ENCODE peak calls at places on chromosomes 2 and 18, in six cellular contexts. One of them, this sample, is unnamed.

GRCh38 chr2:222944552-222944951 is 83.7 kb downstream of the ACSL3 start:
- DNase-seq in bronchial epithelial cell: no peak
- DNase-seq in astrocyte of the spinal cord: no peak
- DNase-seq in cardiac fibroblast: peak; percentile 40
- DNase-seq in pancreas: no peak
- DNase-seq in nephron progenitor cell: no peak
- DNase-seq in this sample: no peak

GRCh38 chr2:59684771-59685166 is 868.7 kb downstream of the BCL11A start:
- DNase-seq in bronchial epithelial cell: no peak
- DNase-seq in astrocyte of the spinal cord: no peak
- DNase-seq in cardiac fibroblast: no peak
- DNase-seq in pancreas: no peak
- DNase-seq in nephron progenitor cell: no peak
- DNase-seq in this sample: no peak

GRCh38 chr2:21330786-21331391 is 207.1 kb downstream of the TDRD15 start:
- DNase-seq in bronchial epithelial cell: peak; percentile 19
- DNase-seq in astrocyte of the spinal cord: no peak
- DNase-seq in cardiac fibroblast: no peak
- DNase-seq in pancreas: no peak
- DNase-seq in nephron progenitor cell: no peak
- DNase-seq in this sample: no peak

GRCh38 chr2:178241852-178242551 is 47.7 kb downstream of the OSBPL6 start:
- DNase-seq in bronchial epithelial cell: peak; percentile 91
- DNase-seq in astrocyte of the spinal cord: peak; percentile 95
- DNase-seq in cardiac fibroblast: peak; percentile 98
- DNase-seq in pancreas: peak; percentile 76
- DNase-seq in nephron progenitor cell: peak; percentile 12
- DNase-seq in this sample: no peak

GRCh38 chr2:48600204-48600813 is 17.3 kb upstream of the GTF2A1L start:
- DNase-seq in bronchial epithelial cell: peak; percentile 41
- DNase-seq in astrocyte of the spinal cord: peak; percentile 56
- DNase-seq in cardiac fibroblast: peak; percentile 70
- DNase-seq in pancreas: no peak
- DNase-seq in nephron progenitor cell: peak; percentile 22
- DNase-seq in this sample: no peak

GRCh38 chr2:98457045-98457696 is 12.5 kb downstream of the INPP4A start:
- DNase-seq in bronchial epithelial cell: peak; percentile 94
- DNase-seq in astrocyte of the spinal cord: peak; percentile 71
- DNase-seq in cardiac fibroblast: peak; percentile 73
- DNase-seq in pancreas: no peak
- DNase-seq in nephron progenitor cell: no peak
- DNase-seq in this sample: no peak

GRCh38 chr2:231030725-231031124 is 6.6 kb upstream of the C2orf72 start:
- DNase-seq in bronchial epithelial cell: no peak
- DNase-seq in astrocyte of the spinal cord: no peak
- DNase-seq in cardiac fibroblast: no peak
- DNase-seq in pancreas: no peak
- DNase-seq in nephron progenitor cell: no peak
- DNase-seq in this sample: no peak

GRCh38 chr2:234951386-234952269 is at the start of gene SH3BP4:
- DNase-seq in bronchial epithelial cell: no peak
- DNase-seq in astrocyte of the spinal cord: peak; percentile 81
- DNase-seq in cardiac fibroblast: peak; percentile 87
- DNase-seq in pancreas: peak; percentile 87
- DNase-seq in nephron progenitor cell: peak; percentile 92
- DNase-seq in this sample: peak; percentile 60

GRCh38 chr2:196335238-196335637 is 163.9 kb upstream of the STK17B start:
- DNase-seq in bronchial epithelial cell: peak; percentile 47
- DNase-seq in astrocyte of the spinal cord: peak; percentile 63
- DNase-seq in cardiac fibroblast: peak; percentile 77
- DNase-seq in pancreas: no peak
- DNase-seq in nephron progenitor cell: no peak
- DNase-seq in this sample: no peak

GRCh38 chr2:20425371-20425881 is 21.4 kb upstream of the RHOB start:
- DNase-seq in bronchial epithelial cell: no peak
- DNase-seq in astrocyte of the spinal cord: peak; percentile 61
- DNase-seq in cardiac fibroblast: no peak
- DNase-seq in pancreas: no peak
- DNase-seq in nephron progenitor cell: no peak
- DNase-seq in this sample: peak; percentile 55

GRCh38 chr2:239869272-239870155 is 155.6 kb downstream of the NDUFA10 start:
- DNase-seq in bronchial epithelial cell: no peak
- DNase-seq in astrocyte of the spinal cord: no peak
- DNase-seq in cardiac fibroblast: no peak
- DNase-seq in pancreas: no peak
- DNase-seq in nephron progenitor cell: no peak
- DNase-seq in this sample: no peak

GRCh38 chr2:114762986-114763385 is 320.5 kb downstream of the DPP10 start:
- DNase-seq in bronchial epithelial cell: no peak
- DNase-seq in astrocyte of the spinal cord: no peak
- DNase-seq in cardiac fibroblast: no peak
- DNase-seq in pancreas: no peak
- DNase-seq in nephron progenitor cell: no peak
- DNase-seq in this sample: no peak

GRCh38 chr18:28961669-28962228 is 784.8 kb upstream of the CDH2 start:
- DNase-seq in bronchial epithelial cell: peak; percentile 44
- DNase-seq in astrocyte of the spinal cord: no peak
- DNase-seq in cardiac fibroblast: peak; percentile 26
- DNase-seq in pancreas: no peak
- DNase-seq in nephron progenitor cell: peak; percentile 26
- DNase-seq in this sample: no peak

GRCh38 chr2:66587216-66587615 is 152.3 kb downstream of the MEIS1 start:
- DNase-seq in bronchial epithelial cell: peak; percentile 44
- DNase-seq in astrocyte of the spinal cord: no peak
- DNase-seq in cardiac fibroblast: no peak
- DNase-seq in pancreas: peak; percentile 70
- DNase-seq in nephron progenitor cell: no peak
- DNase-seq in this sample: no peak

GRCh38 chr2:232482301-232483238 is 5.1 kb downstream of the ECEL1 start:
- DNase-seq in bronchial epithelial cell: no peak
- DNase-seq in astrocyte of the spinal cord: no peak
- DNase-seq in cardiac fibroblast: no peak
- DNase-seq in pancreas: no peak
- DNase-seq in nephron progenitor cell: peak; percentile 2
- DNase-seq in this sample: no peak

GRCh38 chr18:11885278-11885991 is 22.7 kb downstream of the MPPE1 start:
- DNase-seq in bronchial epithelial cell: no peak
- DNase-seq in astrocyte of the spinal cord: no peak
- DNase-seq in cardiac fibroblast: no peak
- DNase-seq in pancreas: no peak
- DNase-seq in nephron progenitor cell: no peak
- DNase-seq in this sample: no peak

DNA sequence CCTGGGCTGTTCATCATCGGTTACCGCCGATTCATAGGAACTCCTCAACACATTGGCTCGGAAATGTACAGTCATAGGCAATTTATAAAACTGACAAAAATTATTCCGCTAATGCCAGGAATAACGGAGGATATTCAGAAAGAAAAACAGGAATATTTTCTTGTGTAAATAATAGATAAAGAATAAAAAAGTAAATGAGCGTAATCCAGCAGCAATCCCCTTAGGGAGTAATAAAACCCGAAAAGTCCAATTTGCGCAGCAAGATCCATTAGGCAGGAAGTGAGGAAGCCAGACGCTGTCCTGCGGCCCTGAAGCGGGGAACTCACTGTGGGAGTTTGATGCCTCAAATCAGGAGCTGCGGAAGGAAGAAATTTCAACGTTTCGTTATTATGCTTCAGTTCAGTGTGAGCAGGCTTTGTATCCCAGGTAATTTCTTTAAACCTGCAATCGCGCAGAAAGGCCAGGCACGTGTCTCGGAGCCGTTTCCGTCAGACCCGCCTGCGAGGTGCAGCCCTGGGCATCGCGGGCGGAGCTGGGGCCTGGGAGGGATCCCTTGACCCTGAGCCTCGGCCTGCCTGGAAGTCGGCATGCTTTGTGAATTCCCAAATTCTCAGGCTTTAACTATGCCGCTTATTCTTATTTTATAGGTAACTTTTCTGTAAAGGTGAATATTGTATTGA is 180.9 kb upstream of the ALKAL2 start:
- DNase-seq in bronchial epithelial cell: no peak
- DNase-seq in astrocyte of the spinal cord: peak; percentile 4
- DNase-seq in cardiac fibroblast: no peak
- DNase-seq in pancreas: no peak
- DNase-seq in nephron progenitor cell: no peak
- DNase-seq in this sample: no peak
- TF ChIP-seq CTCF in bronchial epithelial cell: no peak
- TF ChIP-seq CTCF in astrocyte of the spinal cord: no peak
- TF ChIP-seq CTCF in cardiac fibroblast: no peak
- TF ChIP-seq CTCF in pancreas: no peak
- TF ChIP-seq CTCF in nephron progenitor cell: no peak
- TF ChIP-seq CTCF in this sample: no peak

DNA sequence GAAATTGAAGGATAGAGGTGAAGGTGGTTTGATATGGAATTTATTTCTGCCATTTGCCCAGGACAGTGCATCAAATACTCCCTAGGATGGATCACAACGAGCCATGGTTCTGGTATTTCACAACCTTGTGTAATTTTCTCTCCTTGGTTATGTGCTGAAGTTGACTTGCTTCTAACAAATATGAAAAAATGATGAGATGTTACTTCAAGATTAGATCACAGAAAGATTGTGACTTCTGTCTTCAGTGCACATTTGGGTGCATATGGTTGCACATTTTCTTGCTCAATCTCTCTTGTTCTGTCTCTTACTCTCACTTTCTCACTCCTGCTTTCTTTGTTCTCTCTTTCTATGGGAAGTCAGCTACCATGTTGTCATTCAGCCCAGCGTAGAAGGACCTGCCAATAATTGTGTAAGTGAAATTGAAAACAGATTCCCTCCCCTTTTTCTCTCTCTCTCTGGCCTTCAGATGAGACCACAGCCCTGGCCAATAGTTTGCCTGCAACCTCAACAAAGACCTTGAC is 104.6 kb upstream of the RMDN2 start:
- DNase-seq in bronchial epithelial cell: no peak
- DNase-seq in astrocyte of the spinal cord: no peak
- DNase-seq in cardiac fibroblast: no peak
- DNase-seq in pancreas: no peak
- DNase-seq in nephron progenitor cell: no peak
- DNase-seq in this sample: no peak
- TF ChIP-seq CTCF in bronchial epithelial cell: no peak
- TF ChIP-seq CTCF in astrocyte of the spinal cord: no peak
- TF ChIP-seq CTCF in cardiac fibroblast: no peak
- TF ChIP-seq CTCF in pancreas: no peak
- TF ChIP-seq CTCF in nephron progenitor cell: no peak
- TF ChIP-seq CTCF in this sample: no peak

GRCh38 chr2:100630473-100630977 is 67.7 kb downstream of the PDCL3 start:
- DNase-seq in bronchial epithelial cell: no peak
- DNase-seq in astrocyte of the spinal cord: no peak
- DNase-seq in cardiac fibroblast: no peak
- DNase-seq in pancreas: no peak
- DNase-seq in nephron progenitor cell: no peak
- DNase-seq in this sample: no peak

GRCh38 chr2:100632021-100632420 is 69.2 kb downstream of the PDCL3 start:
- DNase-seq in bronchial epithelial cell: no peak
- DNase-seq in astrocyte of the spinal cord: no peak
- DNase-seq in cardiac fibroblast: no peak
- DNase-seq in pancreas: no peak
- DNase-seq in nephron progenitor cell: no peak
- DNase-seq in this sample: no peak

GRCh38 chr2:100629309-100629708 is 66.5 kb downstream of the PDCL3 start:
- DNase-seq in bronchial epithelial cell: no peak
- DNase-seq in astrocyte of the spinal cord: no peak
- DNase-seq in cardiac fibroblast: no peak
- DNase-seq in pancreas: no peak
- DNase-seq in nephron progenitor cell: no peak
- DNase-seq in this sample: no peak

GRCh38 chr2:100628506-100628905 is 65.7 kb downstream of the PDCL3 start:
- DNase-seq in bronchial epithelial cell: no peak
- DNase-seq in astrocyte of the spinal cord: no peak
- DNase-seq in cardiac fibroblast: no peak
- DNase-seq in pancreas: no peak
- DNase-seq in nephron progenitor cell: no peak
- DNase-seq in this sample: no peak

DNA sequence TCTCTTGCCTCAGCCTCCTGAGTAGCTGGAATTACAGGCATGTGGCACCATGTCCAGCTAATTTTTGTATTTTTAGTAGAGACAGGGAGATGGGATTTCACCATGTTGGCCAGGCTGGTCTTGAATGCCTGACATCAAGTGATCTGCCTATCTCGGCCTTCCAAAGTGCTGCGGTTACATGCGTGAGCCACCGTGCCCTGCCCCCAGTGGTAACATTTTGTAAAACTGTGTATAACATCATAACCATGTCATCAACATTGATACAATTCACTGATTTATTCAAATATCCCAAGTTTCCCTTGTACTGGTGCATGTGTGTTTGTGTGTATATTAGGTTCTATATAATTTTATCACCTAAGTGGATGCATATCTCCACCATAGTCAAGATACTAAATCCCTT is 70.0 kb downstream of the PDCL3 start:
- DNase-seq in bronchial epithelial cell: no peak
- DNase-seq in astrocyte of the spinal cord: no peak
- DNase-seq in cardiac fibroblast: no peak
- DNase-seq in pancreas: no peak
- DNase-seq in nephron progenitor cell: no peak
- DNase-seq in this sample: no peak
- TF ChIP-seq CTCF in bronchial epithelial cell: no peak
- TF ChIP-seq CTCF in astrocyte of the spinal cord: no peak
- TF ChIP-seq CTCF in cardiac fibroblast: no peak
- TF ChIP-seq CTCF in pancreas: no peak
- TF ChIP-seq CTCF in nephron progenitor cell: no peak
- TF ChIP-seq CTCF in this sample: no peak

GRCh38 chr2:207528980-207529329 is 807 bp upstream of the CREB1 start:
- DNase-seq in bronchial epithelial cell: no peak
- DNase-seq in astrocyte of the spinal cord: peak; percentile 34
- DNase-seq in cardiac fibroblast: peak; percentile 42
- DNase-seq in pancreas: no peak
- DNase-seq in nephron progenitor cell: no peak
- DNase-seq in this sample: peak; percentile 37
- TF ChIP-seq CTCF in bronchial epithelial cell: no peak
- TF ChIP-seq CTCF in astrocyte of the spinal cord: peak; percentile 22
- TF ChIP-seq CTCF in cardiac fibroblast: peak; percentile 10
- TF ChIP-seq CTCF in pancreas: no peak
- TF ChIP-seq CTCF in nephron progenitor cell: no peak
- TF ChIP-seq CTCF in this sample: no peak

DNA sequence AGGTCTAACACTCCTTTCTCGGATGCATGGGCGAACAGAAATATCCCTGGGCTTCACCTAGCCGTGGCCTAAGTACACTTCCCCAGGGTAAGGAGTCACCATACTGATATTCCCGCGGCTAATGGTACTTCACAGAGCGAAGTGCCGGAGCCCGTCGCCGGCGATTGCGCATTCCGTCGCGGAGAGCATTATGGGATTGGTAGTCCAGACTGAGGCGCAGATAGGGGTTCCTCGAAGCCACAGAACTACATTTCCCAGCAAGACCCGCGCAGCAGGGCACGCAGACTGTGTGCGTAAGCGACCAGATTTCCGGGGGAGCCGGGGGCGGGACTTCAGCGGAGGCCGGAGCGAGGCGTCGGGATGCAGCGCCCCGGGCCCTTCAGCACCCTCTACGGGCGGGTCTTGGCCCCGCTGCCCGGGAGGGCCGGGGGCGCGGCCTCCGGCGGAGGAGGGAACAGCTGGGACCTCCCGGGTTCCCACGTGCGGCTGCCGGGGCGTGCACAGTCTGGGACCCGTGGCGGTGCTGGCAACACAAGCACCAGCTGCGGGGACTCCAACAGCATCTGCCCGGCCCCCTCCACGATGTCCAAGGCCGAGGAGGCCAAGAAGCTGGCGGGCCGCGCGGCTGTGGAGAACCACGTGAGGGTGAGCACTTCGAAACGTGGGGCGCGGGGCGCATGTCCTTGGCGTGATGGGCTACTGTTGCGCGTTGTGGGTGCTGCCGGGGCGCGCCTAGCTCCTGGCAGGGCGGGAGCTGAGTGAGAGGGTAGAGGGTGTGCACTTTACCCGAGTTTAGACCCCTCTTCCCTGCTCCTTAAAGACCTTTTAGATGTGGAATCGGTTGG is at the start of gene RPIA:
- DNase-seq in bronchial epithelial cell: peak; percentile 96
- DNase-seq in astrocyte of the spinal cord: peak; percentile 99
- DNase-seq in cardiac fibroblast: peak; percentile 99
- DNase-seq in pancreas: peak; percentile 99
- DNase-seq in nephron progenitor cell: peak; percentile 97
- DNase-seq in this sample: peak; percentile 98
- TF ChIP-seq CTCF in bronchial epithelial cell: peak; percentile 59
- TF ChIP-seq CTCF in astrocyte of the spinal cord: peak; percentile 55
- TF ChIP-seq CTCF in cardiac fibroblast: peak; percentile 46
- TF ChIP-seq CTCF in pancreas: peak; percentile 73
- TF ChIP-seq CTCF in nephron progenitor cell: peak; percentile 55
- TF ChIP-seq CTCF in this sample: peak; percentile 68

This sample was measured in GM13976.